ENCODE peak calls at places on chromosomes 6 and 20, in eight cellular contexts. One of them, this sample, is unnamed.

GRCh38 chr20:47305667-47306066 is 50.8 kb downstream of the ZMYND8 start:
- DNase-seq in posterior cingulate gyrus: no peak
- DNase-seq in A172: no peak
- DNase-seq in non-pigmented ciliary epithelial cell: no peak
- DNase-seq in COR-L47: no peak
- DNase-seq in effector memory CD8-positive, alpha-beta T cell: no peak
- DNase-seq in GM19239: no peak
- DNase-seq in H54: no peak
- DNase-seq in this sample: no peak

GRCh38 chr6:5389086-5389745 is 127.9 kb downstream of the FARS2 start:
- DNase-seq in posterior cingulate gyrus: no peak
- DNase-seq in A172: no peak
- DNase-seq in non-pigmented ciliary epithelial cell: no peak
- DNase-seq in COR-L47: no peak
- DNase-seq in effector memory CD8-positive, alpha-beta T cell: no peak
- DNase-seq in GM19239: no peak
- DNase-seq in H54: no peak
- DNase-seq in this sample: no peak

GRCh38 chr6:39335780-39336541 is 13.5 kb upstream of the KCNK16 start:
- DNase-seq in posterior cingulate gyrus: peak
- DNase-seq in A172: peak
- DNase-seq in non-pigmented ciliary epithelial cell: no peak
- DNase-seq in COR-L47: no peak
- DNase-seq in effector memory CD8-positive, alpha-beta T cell: no peak
- DNase-seq in GM19239: peak
- DNase-seq in H54: peak
- DNase-seq in this sample: peak

GRCh38 chr20:36854343-36855240 is 21.3 kb upstream of the TLDC2 start:
- DNase-seq in posterior cingulate gyrus: no peak
- DNase-seq in A172: peak
- DNase-seq in non-pigmented ciliary epithelial cell: no peak
- DNase-seq in COR-L47: no peak
- DNase-seq in effector memory CD8-positive, alpha-beta T cell: no peak
- DNase-seq in GM19239: no peak
- DNase-seq in H54: no peak
- DNase-seq in this sample: no peak

GRCh38 chr6:30044630-30045029 is 16.4 kb upstream of the POLR1H start:
- DNase-seq in posterior cingulate gyrus: no peak
- DNase-seq in A172: peak
- DNase-seq in non-pigmented ciliary epithelial cell: no peak
- DNase-seq in COR-L47: no peak
- DNase-seq in effector memory CD8-positive, alpha-beta T cell: no peak
- DNase-seq in GM19239: no peak
- DNase-seq in H54: peak
- DNase-seq in this sample: no peak

GRCh38 chr20:33026779-33027759 is 4.4 kb upstream of the BPIFB6 start:
- DNase-seq in posterior cingulate gyrus: no peak
- DNase-seq in A172: no peak
- DNase-seq in non-pigmented ciliary epithelial cell: no peak
- DNase-seq in COR-L47: no peak
- DNase-seq in effector memory CD8-positive, alpha-beta T cell: no peak
- DNase-seq in GM19239: no peak
- DNase-seq in H54: no peak
- DNase-seq in this sample: no peak

GRCh38 chr20:61052796-61053442 is 199.1 kb upstream of the CDH4 start:
- DNase-seq in posterior cingulate gyrus: no peak
- DNase-seq in A172: no peak
- DNase-seq in non-pigmented ciliary epithelial cell: no peak
- DNase-seq in COR-L47: no peak
- DNase-seq in effector memory CD8-positive, alpha-beta T cell: no peak
- DNase-seq in GM19239: no peak
- DNase-seq in H54: no peak
- DNase-seq in this sample: no peak

GRCh38 chr6:53250761-53251672 is 97.7 kb downstream of the ELOVL5 start:
- DNase-seq in posterior cingulate gyrus: no peak
- DNase-seq in A172: no peak
- DNase-seq in non-pigmented ciliary epithelial cell: no peak
- DNase-seq in COR-L47: no peak
- DNase-seq in effector memory CD8-positive, alpha-beta T cell: no peak
- DNase-seq in GM19239: no peak
- DNase-seq in H54: no peak
- DNase-seq in this sample: no peak

GRCh38 chr6:19547507-19547906 is 289.7 kb upstream of the ID4 start:
- DNase-seq in posterior cingulate gyrus: no peak
- DNase-seq in A172: no peak
- DNase-seq in non-pigmented ciliary epithelial cell: no peak
- DNase-seq in COR-L47: no peak
- DNase-seq in effector memory CD8-positive, alpha-beta T cell: no peak
- DNase-seq in GM19239: no peak
- DNase-seq in H54: no peak
- DNase-seq in this sample: no peak

GRCh38 chr6:159067334-159067733 is 22.5 kb upstream of the TAGAP start:
- DNase-seq in posterior cingulate gyrus: no peak
- DNase-seq in A172: no peak
- DNase-seq in non-pigmented ciliary epithelial cell: no peak
- DNase-seq in COR-L47: no peak
- DNase-seq in effector memory CD8-positive, alpha-beta T cell: no peak
- DNase-seq in GM19239: no peak
- DNase-seq in H54: no peak
- DNase-seq in this sample: no peak

GRCh38 chr6:163422574-163422973 is 8.1 kb downstream of the QKI start:
- DNase-seq in posterior cingulate gyrus: no peak
- DNase-seq in A172: no peak
- DNase-seq in non-pigmented ciliary epithelial cell: no peak
- DNase-seq in COR-L47: no peak
- DNase-seq in effector memory CD8-positive, alpha-beta T cell: no peak
- DNase-seq in GM19239: no peak
- DNase-seq in H54: no peak
- DNase-seq in this sample: no peak

GRCh38 chr6:81997091-81997926 is 244.8 kb upstream of the TENT5A start:
- DNase-seq in posterior cingulate gyrus: no peak
- DNase-seq in A172: peak
- DNase-seq in non-pigmented ciliary epithelial cell: no peak
- DNase-seq in COR-L47: no peak
- DNase-seq in effector memory CD8-positive, alpha-beta T cell: no peak
- DNase-seq in GM19239: no peak
- DNase-seq in H54: no peak
- DNase-seq in this sample: no peak

GRCh38 chr20:57425150-57426013 is 34.2 kb downstream of the RBM38 start:
- DNase-seq in posterior cingulate gyrus: peak
- DNase-seq in A172: no peak
- DNase-seq in non-pigmented ciliary epithelial cell: no peak
- DNase-seq in COR-L47: peak
- DNase-seq in effector memory CD8-positive, alpha-beta T cell: no peak
- DNase-seq in GM19239: no peak
- DNase-seq in H54: no peak
- DNase-seq in this sample: no peak

GRCh38 chr20:2757969-2758368 is 42.5 kb downstream of the CPXM1 start:
- DNase-seq in posterior cingulate gyrus: no peak
- DNase-seq in A172: no peak
- DNase-seq in non-pigmented ciliary epithelial cell: no peak
- DNase-seq in COR-L47: no peak
- DNase-seq in effector memory CD8-positive, alpha-beta T cell: no peak
- DNase-seq in GM19239: no peak
- DNase-seq in H54: no peak
- DNase-seq in this sample: no peak

GRCh38 chr6:143878272-143878760 is 14.0 kb downstream of the ZC2HC1B start:
- DNase-seq in posterior cingulate gyrus: no peak
- DNase-seq in A172: no peak
- DNase-seq in non-pigmented ciliary epithelial cell: no peak
- DNase-seq in COR-L47: no peak
- DNase-seq in effector memory CD8-positive, alpha-beta T cell: no peak
- DNase-seq in GM19239: no peak
- DNase-seq in H54: no peak
- DNase-seq in this sample: no peak

GRCh38 chr6:168163096-168163731 is 84.2 kb upstream of the FRMD1 start:
- DNase-seq in posterior cingulate gyrus: no peak
- DNase-seq in A172: no peak
- DNase-seq in non-pigmented ciliary epithelial cell: no peak
- DNase-seq in COR-L47: no peak
- DNase-seq in effector memory CD8-positive, alpha-beta T cell: no peak
- DNase-seq in GM19239: no peak
- DNase-seq in H54: no peak
- DNase-seq in this sample: no peak

GRCh38 chr6:111470991-111471390 is 12.0 kb downstream of the REV3L start:
- DNase-seq in posterior cingulate gyrus: no peak
- DNase-seq in A172: no peak
- DNase-seq in non-pigmented ciliary epithelial cell: no peak
- DNase-seq in COR-L47: no peak
- DNase-seq in effector memory CD8-positive, alpha-beta T cell: no peak
- DNase-seq in GM19239: no peak
- DNase-seq in H54: no peak
- DNase-seq in this sample: no peak

GRCh38 chr20:38171301-38172010 is 6.4 kb upstream of the TGM2 start:
- DNase-seq in posterior cingulate gyrus: no peak
- DNase-seq in A172: no peak
- DNase-seq in non-pigmented ciliary epithelial cell: no peak
- DNase-seq in COR-L47: no peak
- DNase-seq in effector memory CD8-positive, alpha-beta T cell: no peak
- DNase-seq in GM19239: no peak
- DNase-seq in H54: no peak
- DNase-seq in this sample: no peak

GRCh38 chr6:26121141-26122004 is 34.1 kb downstream of the HFE start:
- DNase-seq in posterior cingulate gyrus: no peak
- DNase-seq in A172: peak
- DNase-seq in non-pigmented ciliary epithelial cell: no peak
- DNase-seq in COR-L47: no peak
- DNase-seq in effector memory CD8-positive, alpha-beta T cell: no peak
- DNase-seq in GM19239: no peak
- DNase-seq in H54: no peak
- DNase-seq in this sample: no peak

GRCh38 chr6:132504757-132505156 is 8.2 kb downstream of the STX7 start:
- DNase-seq in posterior cingulate gyrus: no peak
- DNase-seq in A172: no peak
- DNase-seq in non-pigmented ciliary epithelial cell: no peak
- DNase-seq in COR-L47: no peak
- DNase-seq in effector memory CD8-positive, alpha-beta T cell: no peak
- DNase-seq in GM19239: no peak
- DNase-seq in H54: no peak
- DNase-seq in this sample: no peak

GRCh38 chr6:43223175-43223574 is 6.1 kb downstream of the DNPH1 start:
- DNase-seq in posterior cingulate gyrus: peak
- DNase-seq in A172: no peak
- DNase-seq in non-pigmented ciliary epithelial cell: no peak
- DNase-seq in COR-L47: no peak
- DNase-seq in effector memory CD8-positive, alpha-beta T cell: no peak
- DNase-seq in GM19239: no peak
- DNase-seq in H54: no peak
- DNase-seq in this sample: no peak

GRCh38 chr6:133277228-133277894 is 36.2 kb downstream of the EYA4 start:
- DNase-seq in posterior cingulate gyrus: no peak
- DNase-seq in A172: no peak
- DNase-seq in non-pigmented ciliary epithelial cell: no peak
- DNase-seq in COR-L47: no peak
- DNase-seq in effector memory CD8-positive, alpha-beta T cell: no peak
- DNase-seq in GM19239: no peak
- DNase-seq in H54: no peak
- DNase-seq in this sample: no peak

GRCh38 chr20:36028106-36028826 is 59.9 kb downstream of the CNBD2 start:
- DNase-seq in posterior cingulate gyrus: no peak
- DNase-seq in A172: no peak
- DNase-seq in non-pigmented ciliary epithelial cell: no peak
- DNase-seq in COR-L47: no peak
- DNase-seq in effector memory CD8-positive, alpha-beta T cell: no peak
- DNase-seq in GM19239: no peak
- DNase-seq in H54: no peak
- DNase-seq in this sample: no peak

GRCh38 chr6:109296971-109297372 is 85.3 kb downstream of the CD164 start:
- DNase-seq in posterior cingulate gyrus: no peak
- DNase-seq in A172: no peak
- DNase-seq in non-pigmented ciliary epithelial cell: no peak
- DNase-seq in COR-L47: no peak
- DNase-seq in effector memory CD8-positive, alpha-beta T cell: no peak
- DNase-seq in GM19239: no peak
- DNase-seq in H54: no peak
- DNase-seq in this sample: no peak

GRCh38 chr6:54267798-54268197 is 40.4 kb upstream of the TINAG start:
- DNase-seq in posterior cingulate gyrus: no peak
- DNase-seq in A172: peak
- DNase-seq in non-pigmented ciliary epithelial cell: no peak
- DNase-seq in COR-L47: peak
- DNase-seq in effector memory CD8-positive, alpha-beta T cell: no peak
- DNase-seq in GM19239: no peak
- DNase-seq in H54: no peak
- DNase-seq in this sample: no peak

GRCh38 chr20:52655365-52655764 is 316.8 kb upstream of the TSHZ2 start:
- DNase-seq in posterior cingulate gyrus: no peak
- DNase-seq in A172: no peak
- DNase-seq in non-pigmented ciliary epithelial cell: no peak
- DNase-seq in COR-L47: no peak
- DNase-seq in effector memory CD8-positive, alpha-beta T cell: no peak
- DNase-seq in GM19239: no peak
- DNase-seq in H54: no peak
- DNase-seq in this sample: no peak

GRCh38 chr20:5316188-5317158 is at the start of gene PROKR2:
- DNase-seq in posterior cingulate gyrus: no peak
- DNase-seq in A172: no peak
- DNase-seq in non-pigmented ciliary epithelial cell: no peak
- DNase-seq in COR-L47: no peak
- DNase-seq in effector memory CD8-positive, alpha-beta T cell: no peak
- DNase-seq in GM19239: no peak
- DNase-seq in H54: no peak
- DNase-seq in this sample: no peak

This sample was measured in KG1.